ENCODE peak calls at places on chromosomes 7 and 10, in eight cellular contexts. C, O, S, T, X, N, Q and I are unnamed samples.

GRCh38 chr7:41943098-41943577 is 240.2 kb upstream of the INHBA start:
- DNase-seq in Q (peak; percentile 85), T (peak; percentile 97), O (peak; percentile 81), X (peak; percentile 74), S (peak; percentile 92), N (peak; percentile 89), C (peak; percentile 87), I (peak; percentile 88)

GRCh38 chr7:37928878-37929277 is 8.4 kb downstream of the EPDR1 start:
- DNase-seq in N (no peak), X (no peak), C (peak; percentile 21), S (no peak), T (no peak), Q (no peak), O (no peak), I (no peak)

GRCh38 chr10:76114556-76114955 is 683.1 kb downstream of the LRMDA start:
- DNase-seq in S (no peak), N (no peak), C (peak; percentile 25), O (no peak), T (no peak), X (no peak), Q (no peak), I (no peak)

GRCh38 chr7:15503603-15504280 is 58.1 kb downstream of the AGMO start:
- DNase-seq in T (no peak), S (no peak), X (no peak), O (peak; percentile 22), N (no peak), Q (no peak), C (no peak), I (no peak)

GRCh38 chr7:30922596-30922995 is 10.9 kb downstream of the AQP1 start:
- DNase-seq in C (no peak), T (no peak), S (peak; percentile 6), Q (peak; percentile 26), O (no peak), X (no peak), N (no peak), I (peak; percentile 55)

GRCh38 chr7:100152404-100152803 is 3.7 kb downstream of the LAMTOR4 start:
- DNase-seq in T (no peak), C (no peak), X (no peak), S (no peak), N (no peak), Q (no peak), O (no peak), I (no peak)

GRCh38 chr7:19773361-19773760 is at the start of gene TMEM196:
- DNase-seq in X (no peak), Q (no peak), C (peak; percentile 13), S (no peak), O (no peak), T (peak; percentile 73), N (peak; percentile 12), I (no peak)

GRCh38 chr7:52917982-52918578 is 117.4 kb upstream of the POM121L12 start:
- DNase-seq in N (peak; percentile 23), S (no peak), X (no peak), T (no peak), C (no peak), Q (no peak), O (no peak), I (no peak)

GRCh38 chr10:4677296-4678021 is 148.5 kb upstream of the AKR1E2 start:
- DNase-seq in Q (no peak), C (no peak), T (no peak), X (peak; percentile 42), N (peak; percentile 48), S (no peak), O (peak; percentile 78), I (no peak)

GRCh38 chr10:95264227-95265051 is 26.4 kb downstream of the PDLIM1 start:
- DNase-seq in T (peak; percentile 52), X (no peak), N (no peak), Q (no peak), O (no peak), C (no peak), S (no peak), I (no peak)

GRCh38 chr7:191105-192034 is 1.0 kb upstream of the FAM20C start:
- DNase-seq in N (peak; percentile 68), C (peak; percentile 15), Q (no peak), S (peak; percentile 51), T (no peak), X (peak; percentile 85), O (peak; percentile 80), I (no peak)

GRCh38 chr7:124062171-124062570 is 29.3 kb upstream of the TMEM229A start:
- DNase-seq in O (no peak), N (no peak), S (no peak), T (no peak), X (no peak), C (no peak), Q (no peak), I (no peak)

GRCh38 chr10:69087600-69088470 is at the start of gene SRGN:
- DNase-seq in N (no peak), S (peak; percentile 20), X (peak; percentile 95), O (no peak), C (no peak), T (no peak), Q (peak; percentile 81), I (peak; percentile 84)

GRCh38 chr7:19663816-19664531 is 44.9 kb downstream of the POLR1F start:
- DNase-seq in N (no peak), S (no peak), C (no peak), X (no peak), T (no peak), Q (no peak), O (peak; percentile 22), I (no peak)

GRCh38 chr10:58107506-58107905 is 160.2 kb downstream of the IPMK start:
- DNase-seq in S (no peak), T (no peak), Q (no peak), X (peak; percentile 70), O (peak; percentile 45), N (no peak), C (no peak), I (no peak)

GRCh38 chr10:2572611-2573010 is 494.7 kb upstream of the PFKP start:
- DNase-seq in Q (no peak), X (no peak), O (no peak), S (no peak), C (peak; percentile 37), T (no peak), N (no peak), I (no peak)

GRCh38 chr7:85693326-85693725 is 506.5 kb upstream of the SEMA3D start:
- DNase-seq in Q (no peak), X (no peak), T (no peak), N (no peak), O (no peak), C (no peak), S (no peak), I (no peak)

GRCh38 chr10:78419481-78420265 is 386.0 kb downstream of the RPS24 start:
- DNase-seq in S (peak; percentile 5), N (no peak), O (no peak), C (no peak), X (no peak), T (no peak), Q (peak; percentile 43), I (peak; percentile 46)

GRCh38 chr10:14500172-14500765 is 169.5 kb upstream of the FRMD4A start:
- DNase-seq in S (no peak), X (no peak), N (peak; percentile 37), O (peak; percentile 47), Q (no peak), T (no peak), C (no peak), I (no peak)

GRCh38 chr10:61628199-61628874 is 34.4 kb upstream of the CABCOCO1 start:
- DNase-seq in S (no peak), C (no peak), O (peak; percentile 50), T (no peak), X (no peak), N (no peak), Q (no peak), I (no peak)

GRCh38 chr7:151503902-151504714 is 15.6 kb downstream of the RHEB start:
- DNase-seq in X (peak; percentile 61), C (no peak), N (peak; percentile 44), S (no peak), T (no peak), Q (peak; percentile 60), O (peak; percentile 96), I (no peak)

DNA sequence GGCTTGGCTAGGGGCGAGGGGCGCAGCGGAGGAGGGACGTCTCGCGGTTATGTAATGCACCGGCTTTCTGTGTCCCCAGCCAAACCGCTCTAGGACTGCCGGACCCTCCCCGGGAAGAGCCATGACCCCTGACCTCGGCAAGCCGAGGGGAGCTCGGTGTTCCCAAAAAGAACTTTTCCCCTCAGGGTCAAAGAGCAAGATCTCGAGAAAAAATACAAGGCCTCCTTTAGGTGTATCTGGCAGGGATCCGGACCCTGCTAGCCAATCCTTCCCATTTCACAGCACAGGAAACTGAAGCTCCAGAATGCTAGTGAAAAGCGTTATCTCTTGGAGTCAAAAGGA is 590 bp upstream of the SLC16A12 start:
- DNase-seq in C (no peak), Q (no peak), N (no peak), X (no peak), T (no peak), S (no peak), O (no peak), I (no peak)
- H3K4me3 ChIP-seq in C (peak overlapping the region; percentile 48), Q (no peak overlapping the region), N (peak overlapping the region; percentile 32), X (peak overlapping the region; percentile 62), T (peak overlapping the region; percentile 64), S (peak overlapping the region; percentile 29), O (peak overlapping the region; percentile 53), I (peak overlapping the region; percentile 76)

DNA sequence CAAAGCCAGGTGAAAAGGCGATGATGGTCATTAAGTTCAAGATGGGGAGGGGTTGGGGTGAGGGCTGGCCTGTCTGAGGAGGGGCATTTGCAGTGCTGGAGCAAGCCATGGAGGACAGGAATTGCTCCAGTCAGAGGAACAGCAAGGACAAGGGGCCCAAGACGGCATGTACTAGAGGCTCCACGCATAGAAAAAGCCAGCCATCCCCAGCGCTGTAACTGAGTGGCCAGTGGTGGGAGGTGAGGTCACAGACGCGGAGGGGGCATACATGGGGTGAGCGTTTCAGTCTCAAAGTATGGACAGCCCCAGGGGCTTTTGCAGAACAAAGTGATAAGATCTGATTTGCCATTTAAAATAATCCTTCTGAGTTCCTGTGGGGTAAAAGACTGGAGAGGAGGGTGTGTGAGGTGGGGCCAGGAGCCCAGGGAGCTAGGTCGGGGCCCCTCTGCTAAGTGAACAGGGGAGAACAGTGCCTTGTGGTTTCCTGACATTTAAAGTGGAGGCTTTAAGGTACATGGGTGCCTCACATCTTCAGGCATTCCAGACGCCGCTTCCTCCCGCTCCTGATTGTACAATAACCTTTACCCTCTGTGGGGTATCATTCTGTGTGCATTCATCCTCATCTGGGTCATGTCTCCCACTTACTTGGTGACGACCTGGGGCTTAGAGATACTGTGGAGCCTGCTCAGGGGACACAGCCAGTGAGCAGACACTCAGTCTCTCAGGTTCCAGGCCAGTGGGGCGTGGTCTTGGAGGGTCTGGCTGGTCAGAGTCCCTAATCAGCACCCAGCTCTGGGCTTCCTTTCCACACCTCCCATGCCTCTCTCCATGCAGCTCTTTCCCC is 105.6 kb upstream of the GPR26 start:
- DNase-seq in C (no peak), Q (no peak), X (no peak), T (peak; percentile 36), S (no peak), O (no peak), N (no peak), I (peak; percentile 52)
- H3K27ac ChIP-seq in C (no peak overlapping the region), Q (no peak overlapping the region), X (no peak overlapping the region), T (no peak overlapping the region), S (no peak overlapping the region), O (no peak overlapping the region), N (no peak overlapping the region), I (no peak overlapping the region)

GRCh38 chr7:142563470-142563869 is 185.8 kb upstream of the PRSS1 start:
- DNase-seq in N (no peak), O (no peak), Q (no peak), T (no peak), C (no peak), S (no peak), X (peak; percentile 66), I (no peak)
- H3K4me3 ChIP-seq in N (no peak overlapping the region), O (no peak overlapping the region), Q (no peak overlapping the region), T (no peak overlapping the region), C (no peak overlapping the region), S (no peak overlapping the region), X (no peak overlapping the region), I (no peak overlapping the region)

GRCh38 chr10:8230887-8231286 is 176.4 kb downstream of the GATA3 start:
- DNase-seq in N (no peak), Q (no peak), O (no peak), T (no peak), C (no peak), X (no peak), S (no peak), I (no peak)
- H3K27ac ChIP-seq in N (no peak overlapping the region), Q (no peak overlapping the region), O (no peak overlapping the region), T (no peak overlapping the region), C (no peak overlapping the region), X (no peak overlapping the region), S (no peak overlapping the region), I (no peak overlapping the region)